ENCODE peak calls at places on chromosomes 7 and 10, in eight cellular contexts. One of them, this sample, is unnamed.

GRCh38 chr10:12719365-12719764 is 282.1 kb downstream of the CCDC3 start:
- DNase-seq in Peyer's patch: peak
- DNase-seq in HFFc6: no peak
- DNase-seq in left ventricle myocardium inferior: no peak
- DNase-seq in cardiac fibroblast: peak
- DNase-seq in activated CD8-positive, alpha-beta T cell treated with anti-CD3 and anti-CD28 coated beads for 36 hours: no peak
- DNase-seq in natural killer cell: no peak
- DNase-seq in HFF-Myc: no peak
- DNase-seq in this sample: no peak

GRCh38 chr7:56009695-56010094 is 41.5 kb downstream of the PSPH start:
- DNase-seq in Peyer's patch: no peak
- DNase-seq in HFFc6: no peak
- DNase-seq in left ventricle myocardium inferior: no peak
- DNase-seq in cardiac fibroblast: peak
- DNase-seq in activated CD8-positive, alpha-beta T cell treated with anti-CD3 and anti-CD28 coated beads for 36 hours: no peak
- DNase-seq in natural killer cell: no peak
- DNase-seq in HFF-Myc: no peak
- DNase-seq in this sample: no peak

GRCh38 chr7:151143261-151144015 is 24.1 kb downstream of the GBX1 start:
- DNase-seq in Peyer's patch: peak
- DNase-seq in HFFc6: no peak
- DNase-seq in left ventricle myocardium inferior: no peak
- DNase-seq in cardiac fibroblast: peak
- DNase-seq in activated CD8-positive, alpha-beta T cell treated with anti-CD3 and anti-CD28 coated beads for 36 hours: no peak
- DNase-seq in natural killer cell: no peak
- DNase-seq in HFF-Myc: no peak
- DNase-seq in this sample: no peak

GRCh38 chr7:40234666-40235065 is 99.9 kb downstream of the SUGCT start:
- DNase-seq in Peyer's patch: no peak
- DNase-seq in HFFc6: no peak
- DNase-seq in left ventricle myocardium inferior: no peak
- DNase-seq in cardiac fibroblast: no peak
- DNase-seq in activated CD8-positive, alpha-beta T cell treated with anti-CD3 and anti-CD28 coated beads for 36 hours: no peak
- DNase-seq in natural killer cell: no peak
- DNase-seq in HFF-Myc: no peak
- DNase-seq in this sample: no peak

GRCh38 chr10:77405771-77406241 is 231.8 kb downstream of the KCNMA1 start:
- DNase-seq in Peyer's patch: peak
- DNase-seq in HFFc6: peak
- DNase-seq in left ventricle myocardium inferior: peak
- DNase-seq in cardiac fibroblast: peak
- DNase-seq in activated CD8-positive, alpha-beta T cell treated with anti-CD3 and anti-CD28 coated beads for 36 hours: peak
- DNase-seq in natural killer cell: no peak
- DNase-seq in HFF-Myc: peak
- DNase-seq in this sample: peak

GRCh38 chr10:48604039-48604407 is 850 bp downstream of the ARHGAP22 start:
- DNase-seq in Peyer's patch: peak
- DNase-seq in HFFc6: no peak
- DNase-seq in left ventricle myocardium inferior: no peak
- DNase-seq in cardiac fibroblast: no peak
- DNase-seq in activated CD8-positive, alpha-beta T cell treated with anti-CD3 and anti-CD28 coated beads for 36 hours: no peak
- DNase-seq in natural killer cell: no peak
- DNase-seq in HFF-Myc: no peak
- DNase-seq in this sample: no peak

GRCh38 chr10:123017421-123018165 is 8.8 kb downstream of the ACADSB start:
- DNase-seq in Peyer's patch: no peak
- DNase-seq in HFFc6: no peak
- DNase-seq in left ventricle myocardium inferior: no peak
- DNase-seq in cardiac fibroblast: no peak
- DNase-seq in activated CD8-positive, alpha-beta T cell treated with anti-CD3 and anti-CD28 coated beads for 36 hours: no peak
- DNase-seq in natural killer cell: no peak
- DNase-seq in HFF-Myc: no peak
- DNase-seq in this sample: no peak

GRCh38 chr10:131825150-131825907 is 75.5 kb upstream of the PPP2R2D start:
- DNase-seq in Peyer's patch: peak
- DNase-seq in HFFc6: no peak
- DNase-seq in left ventricle myocardium inferior: no peak
- DNase-seq in cardiac fibroblast: no peak
- DNase-seq in activated CD8-positive, alpha-beta T cell treated with anti-CD3 and anti-CD28 coated beads for 36 hours: no peak
- DNase-seq in natural killer cell: no peak
- DNase-seq in HFF-Myc: no peak
- DNase-seq in this sample: no peak

DNA sequence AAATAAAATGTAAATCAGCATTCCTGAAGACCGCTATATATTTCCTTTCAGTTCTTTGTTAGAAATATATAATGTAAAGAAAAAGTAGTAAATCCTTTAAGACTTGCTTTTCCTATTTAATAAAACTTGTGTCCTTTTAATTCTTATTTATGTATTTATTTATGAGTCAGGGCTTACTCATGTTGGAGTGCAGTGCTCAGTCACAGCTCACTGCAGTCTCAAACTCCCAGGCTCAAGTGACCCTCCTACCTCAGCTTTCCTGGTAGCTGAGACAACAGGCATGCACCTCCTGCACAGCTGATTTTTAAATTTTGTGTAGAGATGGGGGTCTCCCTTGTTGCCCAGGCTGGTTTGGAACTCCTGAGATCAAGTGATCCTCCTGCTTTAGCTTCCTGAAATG is 724.5 kb downstream of the ANKRD7 start:
- DNase-seq in Peyer's patch: no peak
- DNase-seq in HFFc6: no peak
- DNase-seq in left ventricle myocardium inferior: no peak
- DNase-seq in cardiac fibroblast: no peak
- DNase-seq in activated CD8-positive, alpha-beta T cell treated with anti-CD3 and anti-CD28 coated beads for 36 hours: no peak
- DNase-seq in natural killer cell: no peak
- DNase-seq in HFF-Myc: no peak
- DNase-seq in this sample: no peak
- TF ChIP-seq CTCF in Peyer's patch: no peak
- TF ChIP-seq CTCF in HFFc6: no peak
- TF ChIP-seq CTCF in left ventricle myocardium inferior: no peak
- TF ChIP-seq CTCF in cardiac fibroblast: no peak
- TF ChIP-seq CTCF in activated CD8-positive, alpha-beta T cell treated with anti-CD3 and anti-CD28 coated beads for 36 hours: no peak
- TF ChIP-seq CTCF in natural killer cell: no peak
- TF ChIP-seq CTCF in HFF-Myc: no peak
- TF ChIP-seq CTCF in this sample: no peak

DNA sequence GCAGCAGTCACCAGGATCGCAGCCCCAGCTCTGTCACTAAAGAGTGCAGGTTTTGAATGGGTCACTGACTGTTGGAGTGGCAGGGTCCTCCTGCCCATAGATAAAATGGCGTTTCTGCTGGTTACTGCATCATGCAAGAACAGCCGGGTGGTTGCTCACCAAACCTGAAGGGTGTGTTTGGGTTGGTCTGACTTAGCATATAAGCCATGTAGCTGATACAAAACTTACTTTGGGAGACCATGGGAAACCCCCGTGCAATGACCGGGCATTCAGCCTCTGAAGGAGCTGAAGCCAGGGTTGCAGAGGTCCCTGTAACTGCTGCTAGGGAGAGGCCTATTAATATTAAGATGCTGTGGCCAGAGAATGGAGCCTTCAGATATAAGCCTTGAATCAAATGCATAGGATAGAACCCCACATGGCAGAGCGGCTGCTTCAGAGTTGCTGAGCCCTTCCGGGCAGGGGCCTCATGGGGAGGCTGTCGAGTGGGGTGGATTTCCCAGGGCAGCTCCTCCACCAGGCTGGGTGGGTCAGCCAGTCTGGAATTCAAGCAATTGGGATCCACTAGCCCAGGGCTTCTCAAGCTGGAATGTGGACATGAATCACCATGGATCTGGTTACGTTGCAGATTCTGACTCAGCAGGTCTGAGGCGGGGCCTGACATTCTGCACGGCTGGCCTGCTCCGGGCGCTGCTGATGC is 70.9 kb upstream of the CTBP2 start:
- DNase-seq in Peyer's patch: no peak
- DNase-seq in HFFc6: peak
- DNase-seq in left ventricle myocardium inferior: no peak
- DNase-seq in cardiac fibroblast: peak
- DNase-seq in activated CD8-positive, alpha-beta T cell treated with anti-CD3 and anti-CD28 coated beads for 36 hours: no peak
- DNase-seq in natural killer cell: no peak
- DNase-seq in HFF-Myc: peak
- DNase-seq in this sample: no peak
- TF ChIP-seq CTCF in Peyer's patch: no peak
- TF ChIP-seq CTCF in HFFc6: no peak
- TF ChIP-seq CTCF in left ventricle myocardium inferior: no peak
- TF ChIP-seq CTCF in cardiac fibroblast: no peak
- TF ChIP-seq CTCF in activated CD8-positive, alpha-beta T cell treated with anti-CD3 and anti-CD28 coated beads for 36 hours: no peak
- TF ChIP-seq CTCF in natural killer cell: no peak
- TF ChIP-seq CTCF in HFF-Myc: no peak
- TF ChIP-seq CTCF in this sample: no peak

GRCh38 chr10:28674782-28675181 is 2.5 kb upstream of the BAMBI start:
- DNase-seq in Peyer's patch: no peak
- DNase-seq in HFFc6: no peak
- DNase-seq in left ventricle myocardium inferior: no peak
- DNase-seq in cardiac fibroblast: no peak
- DNase-seq in activated CD8-positive, alpha-beta T cell treated with anti-CD3 and anti-CD28 coated beads for 36 hours: no peak
- DNase-seq in natural killer cell: no peak
- DNase-seq in HFF-Myc: no peak
- DNase-seq in this sample: no peak

GRCh38 chr10:28678687-28679457 is 1.6 kb downstream of the BAMBI start:
- DNase-seq in Peyer's patch: no peak
- DNase-seq in HFFc6: no peak
- DNase-seq in left ventricle myocardium inferior: no peak
- DNase-seq in cardiac fibroblast: no peak
- DNase-seq in activated CD8-positive, alpha-beta T cell treated with anti-CD3 and anti-CD28 coated beads for 36 hours: peak
- DNase-seq in natural killer cell: no peak
- DNase-seq in HFF-Myc: no peak
- DNase-seq in this sample: no peak

GRCh38 chr10:28676968-28677888 is at the start of gene BAMBI:
- DNase-seq in Peyer's patch: peak
- DNase-seq in HFFc6: peak
- DNase-seq in left ventricle myocardium inferior: peak
- DNase-seq in cardiac fibroblast: peak
- DNase-seq in activated CD8-positive, alpha-beta T cell treated with anti-CD3 and anti-CD28 coated beads for 36 hours: peak
- DNase-seq in natural killer cell: peak
- DNase-seq in HFF-Myc: peak
- DNase-seq in this sample: peak

GRCh38 chr10:28677889-28678686 is 767 bp downstream of the BAMBI start:
- DNase-seq in Peyer's patch: peak
- DNase-seq in HFFc6: no peak
- DNase-seq in left ventricle myocardium inferior: peak
- DNase-seq in cardiac fibroblast: no peak
- DNase-seq in activated CD8-positive, alpha-beta T cell treated with anti-CD3 and anti-CD28 coated beads for 36 hours: peak
- DNase-seq in natural killer cell: peak
- DNase-seq in HFF-Myc: no peak
- DNase-seq in this sample: no peak

DNA sequence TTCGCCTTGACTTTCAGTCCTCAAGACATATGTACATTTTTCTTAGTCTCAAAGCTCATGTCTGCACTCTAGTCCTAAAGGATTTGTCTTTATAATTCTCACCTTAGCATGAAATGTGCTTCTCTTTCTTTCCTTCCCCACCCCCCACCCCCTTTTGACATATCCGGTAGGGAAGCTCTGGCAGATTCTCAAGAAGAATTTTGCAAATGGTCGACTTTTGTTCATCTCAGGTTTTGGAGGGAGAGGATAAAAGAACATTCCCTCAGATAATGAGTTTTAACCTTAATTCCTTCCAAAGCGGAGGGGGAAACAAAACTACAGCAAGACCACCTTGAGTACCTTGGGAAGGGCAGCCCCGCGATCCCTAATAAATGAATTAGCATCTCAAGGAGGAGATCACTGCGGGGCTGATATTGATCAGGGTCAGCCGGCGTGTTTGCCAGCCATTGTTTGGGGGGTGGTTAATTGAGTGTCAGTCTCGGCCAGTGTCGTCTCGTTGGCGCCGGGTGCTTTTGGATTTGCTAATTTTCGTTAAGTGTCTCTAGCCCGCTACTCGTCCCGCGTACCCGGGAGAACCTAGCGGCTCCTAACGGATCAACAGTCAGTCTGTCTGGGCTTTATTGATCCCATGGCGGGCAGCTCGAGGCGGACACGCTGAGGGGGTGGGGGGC is 889 bp upstream of the BAMBI start:
- DNase-seq in Peyer's patch: peak
- DNase-seq in HFFc6: no peak
- DNase-seq in left ventricle myocardium inferior: peak
- DNase-seq in cardiac fibroblast: no peak
- DNase-seq in activated CD8-positive, alpha-beta T cell treated with anti-CD3 and anti-CD28 coated beads for 36 hours: peak
- DNase-seq in natural killer cell: no peak
- DNase-seq in HFF-Myc: no peak
- DNase-seq in this sample: no peak
- TF ChIP-seq CTCF in Peyer's patch: no peak
- TF ChIP-seq CTCF in HFFc6: no peak
- TF ChIP-seq CTCF in left ventricle myocardium inferior: no peak
- TF ChIP-seq CTCF in cardiac fibroblast: peak
- TF ChIP-seq CTCF in activated CD8-positive, alpha-beta T cell treated with anti-CD3 and anti-CD28 coated beads for 36 hours: no peak
- TF ChIP-seq CTCF in natural killer cell: no peak
- TF ChIP-seq CTCF in HFF-Myc: no peak
- TF ChIP-seq CTCF in this sample: no peak

GRCh38 chr10:100104300-100104699 is 22.6 kb upstream of the CPN1 start:
- DNase-seq in Peyer's patch: no peak
- DNase-seq in HFFc6: no peak
- DNase-seq in left ventricle myocardium inferior: no peak
- DNase-seq in cardiac fibroblast: no peak
- DNase-seq in activated CD8-positive, alpha-beta T cell treated with anti-CD3 and anti-CD28 coated beads for 36 hours: no peak
- DNase-seq in natural killer cell: no peak
- DNase-seq in HFF-Myc: no peak
- DNase-seq in this sample: no peak

GRCh38 chr10:100103581-100103980 is 21.9 kb upstream of the CPN1 start:
- DNase-seq in Peyer's patch: no peak
- DNase-seq in HFFc6: no peak
- DNase-seq in left ventricle myocardium inferior: no peak
- DNase-seq in cardiac fibroblast: peak
- DNase-seq in activated CD8-positive, alpha-beta T cell treated with anti-CD3 and anti-CD28 coated beads for 36 hours: no peak
- DNase-seq in natural killer cell: no peak
- DNase-seq in HFF-Myc: no peak
- DNase-seq in this sample: no peak

GRCh38 chr10:100106865-100107264 is 25.2 kb upstream of the CPN1 start:
- DNase-seq in Peyer's patch: no peak
- DNase-seq in HFFc6: no peak
- DNase-seq in left ventricle myocardium inferior: no peak
- DNase-seq in cardiac fibroblast: no peak
- DNase-seq in activated CD8-positive, alpha-beta T cell treated with anti-CD3 and anti-CD28 coated beads for 36 hours: no peak
- DNase-seq in natural killer cell: no peak
- DNase-seq in HFF-Myc: no peak
- DNase-seq in this sample: no peak

GRCh38 chr10:100101526-100102076 is 19.9 kb upstream of the CPN1 start:
- DNase-seq in Peyer's patch: peak
- DNase-seq in HFFc6: peak
- DNase-seq in left ventricle myocardium inferior: no peak
- DNase-seq in cardiac fibroblast: peak
- DNase-seq in activated CD8-positive, alpha-beta T cell treated with anti-CD3 and anti-CD28 coated beads for 36 hours: no peak
- DNase-seq in natural killer cell: no peak
- DNase-seq in HFF-Myc: no peak
- DNase-seq in this sample: no peak

DNA sequence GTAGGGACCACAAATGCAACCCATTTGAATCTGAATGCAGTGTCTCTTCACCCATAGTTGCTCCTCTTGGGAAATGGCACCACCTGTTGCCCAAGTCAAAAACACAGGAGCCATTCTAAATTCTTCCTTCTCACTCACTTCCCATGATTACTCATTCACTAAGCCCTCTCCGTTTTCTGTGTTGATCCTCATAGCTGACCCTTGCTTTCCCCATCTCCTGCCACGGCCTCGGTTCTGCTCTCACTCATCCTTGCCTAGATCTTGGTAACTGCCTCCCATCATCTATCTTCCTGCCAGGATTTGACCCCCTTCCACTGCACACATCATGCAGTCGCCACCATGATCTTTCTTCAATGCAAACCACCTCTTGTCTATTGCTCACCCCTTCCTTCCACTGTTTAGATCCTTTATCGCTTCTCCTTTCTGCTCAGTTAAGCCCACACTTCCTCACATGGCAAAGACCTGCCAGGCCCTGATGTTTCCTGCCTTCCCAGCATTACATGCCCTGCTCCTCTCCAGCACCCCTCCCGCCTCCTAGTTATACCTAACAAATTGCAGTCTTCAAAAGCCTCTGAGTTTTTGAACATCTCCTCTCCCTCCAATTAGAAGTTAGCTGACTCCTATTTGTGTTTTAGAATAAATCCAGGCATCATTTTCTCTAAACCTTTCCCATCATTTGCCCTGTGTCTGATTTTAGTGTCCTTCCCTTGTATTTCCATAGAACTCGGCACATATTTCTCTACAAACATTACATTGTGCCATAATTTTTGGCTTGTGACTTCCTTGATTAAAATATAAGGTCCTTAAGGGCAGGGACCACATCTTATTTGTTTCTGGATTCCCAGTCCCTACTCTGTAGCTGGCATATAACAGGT is 19.2 kb upstream of the CPN1 start:
- DNase-seq in Peyer's patch: no peak
- DNase-seq in HFFc6: peak
- DNase-seq in left ventricle myocardium inferior: no peak
- DNase-seq in cardiac fibroblast: peak
- DNase-seq in activated CD8-positive, alpha-beta T cell treated with anti-CD3 and anti-CD28 coated beads for 36 hours: no peak
- DNase-seq in natural killer cell: no peak
- DNase-seq in HFF-Myc: peak
- DNase-seq in this sample: no peak
- TF ChIP-seq CTCF in Peyer's patch: no peak
- TF ChIP-seq CTCF in HFFc6: peak
- TF ChIP-seq CTCF in left ventricle myocardium inferior: no peak
- TF ChIP-seq CTCF in cardiac fibroblast: no peak
- TF ChIP-seq CTCF in activated CD8-positive, alpha-beta T cell treated with anti-CD3 and anti-CD28 coated beads for 36 hours: no peak
- TF ChIP-seq CTCF in natural killer cell: no peak
- TF ChIP-seq CTCF in HFF-Myc: no peak
- TF ChIP-seq CTCF in this sample: peak

This sample was measured in GM13977.